ENCODE peak calls at places on chromosome 1, in nine cellular contexts. K is amniotic epithelial cell; I is Calu3; G is activated CD8-positive, alpha-beta memory T cell treated with anti-CD3 and anti-CD28 coated beads, Interleukin-2, amount 10 ng/mL, durations not matched to agents 7 days and 5 days; J is M059J; X is iris pigment epithelial cell; T is fibroblast of lung; U is WTC11; D is ureter. O is an unnamed sample.

GRCh38 chr1:93641527-93641926 is 40.1 kb downstream of the BCAR3 start:
- DNase-seq in K (peak; percentile 37), I (no peak), G (no peak), J (peak; percentile 68), X (peak; percentile 78), T (no peak), U (no peak), D (no peak), O (no peak)

GRCh38 chr1:77347646-77348045 is 65.8 kb downstream of the AK5 start:
- DNase-seq in K (peak; percentile 98), I (no peak), G (no peak), J (peak; percentile 93), X (peak; percentile 99), T (peak; percentile 64), U (no peak), D (no peak), O (peak; percentile 79)

GRCh38 chr1:179228783-179229213 is 679 bp downstream of the ABL2 start:
- DNase-seq in K (no peak), I (peak; percentile 61), G (no peak), J (peak; percentile 35), X (no peak), T (peak; percentile 21), U (peak; percentile 62), D (peak; percentile 44), O (no peak)

GRCh38 chr1:10308001-10308400 is 90.9 kb upstream of the PGD start:
- DNase-seq in K (no peak), I (no peak), G (peak; percentile 47), J (no peak), X (no peak), T (no peak), U (no peak), D (no peak), O (no peak)

GRCh38 chr1:25425098-25426085 is 4.8 kb upstream of the RHCE start:
- DNase-seq in K (peak; percentile 56), I (no peak), G (no peak), J (peak; percentile 12), X (peak; percentile 58), T (no peak), U (no peak), D (no peak), O (no peak)

GRCh38 chr1:113872219-113872934 is 865 bp upstream of the PTPN22 start:
- DNase-seq in K (peak; percentile 39), I (no peak), G (peak; percentile 57), J (peak; percentile 10), X (no peak), T (no peak), U (no peak), D (no peak), O (no peak)

GRCh38 chr1:35426097-35426586 is 131.1 kb downstream of the KIAA0319L start:
- DNase-seq in K (no peak), I (no peak), G (no peak), J (no peak), X (no peak), T (no peak), U (no peak), D (no peak), O (no peak)

GRCh38 chr1:110554871-110555801 is 36.2 kb upstream of the KCNA10 start:
- DNase-seq in K (peak; percentile 9), I (peak; percentile 40), G (peak; percentile 64), J (peak; percentile 20), X (peak; percentile 22), T (peak; percentile 2), U (peak; percentile 73), D (no peak), O (no peak)

O was measured in stromal cell of bone marrow.